ENCODE peak calls at places on chromosomes 5 and 9, in five cellular contexts. One of them, this sample, is unnamed.

GRCh38 chr9:85248514-85249312 is 493.0 kb downstream of the AGTPBP1 start:
- DNase-seq in AG09309: peak
- DNase-seq in AG04450: no peak
- DNase-seq in H1: no peak
- DNase-seq in mesendoderm: peak
- DNase-seq in this sample: no peak

GRCh38 chr5:149667084-149667826 is 62.9 kb upstream of the PPARGC1B start:
- DNase-seq in AG09309: no peak
- DNase-seq in AG04450: no peak
- DNase-seq in H1: peak
- DNase-seq in mesendoderm: peak
- DNase-seq in this sample: no peak

GRCh38 chr9:135879237-135879601 is 28.1 kb downstream of the CAMSAP1 start:
- DNase-seq in AG09309: no peak
- DNase-seq in AG04450: no peak
- DNase-seq in H1: no peak
- DNase-seq in mesendoderm: no peak
- DNase-seq in this sample: no peak

GRCh38 chr5:127011961-127012644 is 18.3 kb downstream of the MARCHF3 start:
- DNase-seq in AG09309: no peak
- DNase-seq in AG04450: no peak
- DNase-seq in H1: no peak
- DNase-seq in mesendoderm: no peak
- DNase-seq in this sample: no peak

GRCh38 chr5:155886311-155887031 is 440.5 kb upstream of the SGCD start:
- DNase-seq in AG09309: no peak
- DNase-seq in AG04450: no peak
- DNase-seq in H1: no peak
- DNase-seq in mesendoderm: peak
- DNase-seq in this sample: no peak

GRCh38 chr5:78467744-78468357 is 107.4 kb downstream of the SCAMP1 start:
- DNase-seq in AG09309: peak
- DNase-seq in AG04450: peak
- DNase-seq in H1: no peak
- DNase-seq in mesendoderm: peak
- DNase-seq in this sample: no peak

GRCh38 chr5:74017786-74018211 is 391.8 kb downstream of the ARHGEF28 start:
- DNase-seq in AG09309: peak
- DNase-seq in AG04450: peak
- DNase-seq in H1: no peak
- DNase-seq in mesendoderm: peak
- DNase-seq in this sample: peak

GRCh38 chr5:3010301-3010952 is 258.9 kb upstream of the IRX2 start:
- DNase-seq in AG09309: no peak
- DNase-seq in AG04450: no peak
- DNase-seq in H1: no peak
- DNase-seq in mesendoderm: no peak
- DNase-seq in this sample: no peak

GRCh38 chr9:105651806-105652205 is 10.5 kb upstream of the TAL2 start:
- DNase-seq in AG09309: no peak
- DNase-seq in AG04450: no peak
- DNase-seq in H1: no peak
- DNase-seq in mesendoderm: peak
- DNase-seq in this sample: no peak

GRCh38 chr9:16267336-16268036 is 603.0 kb downstream of the BNC2 start:
- DNase-seq in AG09309: no peak
- DNase-seq in AG04450: no peak
- DNase-seq in H1: no peak
- DNase-seq in mesendoderm: no peak
- DNase-seq in this sample: no peak

GRCh38 chr9:95533996-95534680 is 17.4 kb upstream of the PTCH1 start:
- DNase-seq in AG09309: no peak
- DNase-seq in AG04450: no peak
- DNase-seq in H1: no peak
- DNase-seq in mesendoderm: no peak
- DNase-seq in this sample: no peak

GRCh38 chr5:159175547-159175946 is 33.8 kb downstream of the RNF145 start:
- DNase-seq in AG09309: no peak
- DNase-seq in AG04450: no peak
- DNase-seq in H1: no peak
- DNase-seq in mesendoderm: peak
- DNase-seq in this sample: peak

GRCh38 chr5:72093824-72094223 is 13.5 kb upstream of the MAP1B start:
- DNase-seq in AG09309: no peak
- DNase-seq in AG04450: no peak
- DNase-seq in H1: no peak
- DNase-seq in mesendoderm: no peak
- DNase-seq in this sample: no peak

GRCh38 chr5:10420926-10421325 is 20.8 kb upstream of the ROPN1L start:
- DNase-seq in AG09309: no peak
- DNase-seq in AG04450: no peak
- DNase-seq in H1: no peak
- DNase-seq in mesendoderm: no peak
- DNase-seq in this sample: no peak

GRCh38 chr9:25917593-25918426 is 239.6 kb upstream of the TUSC1 start:
- DNase-seq in AG09309: no peak
- DNase-seq in AG04450: no peak
- DNase-seq in H1: no peak
- DNase-seq in mesendoderm: no peak
- DNase-seq in this sample: no peak

GRCh38 chr5:129125819-129126218 is 31.3 kb downstream of the ISOC1 start:
- DNase-seq in AG09309: no peak
- DNase-seq in AG04450: no peak
- DNase-seq in H1: no peak
- DNase-seq in mesendoderm: no peak
- DNase-seq in this sample: no peak

This sample was measured in SW 1271.